ENCODE peak calls at places on chromosomes 5 and 9, in five cellular contexts. P is neuronal stem cell, N is mesenchymal stem cell, D is H1, I is trophoblast cell. X is an unnamed sample.

GRCh38 chr5:14407746-14408175 is 173.8 kb upstream of the OTULINL start:
- DNase-seq in P (no peak), N (peak), D (no peak), I (no peak), X (no peak)

GRCh38 chr5:39700523-39700922 is 275.7 kb upstream of the DAB2 start:
- DNase-seq in P (no peak), N (no peak), D (no peak), I (no peak), X (no peak)

GRCh38 chr9:81559741-81560140 is 129.6 kb downstream of the TLE1 start:
- DNase-seq in P (no peak), N (peak), D (no peak), I (peak), X (no peak)

GRCh38 chr9:34381323-34381722 is 4.6 kb upstream of the MYORG start:
- DNase-seq in P (peak), N (no peak), D (peak), I (no peak), X (peak)

GRCh38 chr9:5718296-5719032 is 89.6 kb downstream of the RIC1 start:
- DNase-seq in P (no peak), N (no peak), D (no peak), I (no peak), X (no peak)

GRCh38 chr9:94016744-94017143 is 61.6 kb upstream of the BARX1 start:
- DNase-seq in P (no peak), N (no peak), D (no peak), I (no peak), X (no peak)

GRCh38 chr9:79053613-79054012 is 518.2 kb upstream of the TLE4 start:
- DNase-seq in P (no peak), N (peak), D (no peak), I (no peak), X (no peak)

GRCh38 chr9:131873361-131873760 is 133.5 kb upstream of the RAPGEF1 start:
- DNase-seq in P (no peak), N (no peak), D (no peak), I (no peak), X (no peak)

GRCh38 chr5:122454522-122454921 is 142.5 kb downstream of the SNCAIP start:
- DNase-seq in P (no peak), N (no peak), D (no peak), I (no peak), X (no peak)

GRCh38 chr5:84286662-84287061 is 98.0 kb downstream of the EDIL3 start:
- DNase-seq in P (no peak), N (no peak), D (no peak), I (no peak), X (no peak)

GRCh38 chr5:78537821-78538220 is 110.8 kb downstream of the LHFPL2 start:
- DNase-seq in P (no peak), N (peak), D (no peak), I (peak), X (no peak)

GRCh38 chr5:58751222-58751621 is 168.3 kb downstream of the RAB3C start:
- DNase-seq in P (no peak), N (peak), D (no peak), I (peak), X (no peak)

GRCh38 chr5:137738947-137739346 is 3.1 kb upstream of the KLHL3 start:
- DNase-seq in P (no peak), N (peak), D (no peak), I (no peak), X (no peak)

GRCh38 chr9:35798658-35799366 is 7.4 kb downstream of the NPR2 start:
- DNase-seq in P (no peak), N (peak), D (no peak), I (peak), X (no peak)

GRCh38 chr5:73093943-73094342 is 26.4 kb upstream of the TMEM171 start:
- DNase-seq in P (no peak), N (peak), D (no peak), I (peak), X (no peak)

GRCh38 chr9:130451004-130451390 is 6.2 kb downstream of the ASS1 start:
- DNase-seq in P (no peak), N (no peak), D (no peak), I (no peak), X (no peak)

GRCh38 chr9:35000535-35001284 is 11.2 kb downstream of the DNAJB5 start:
- DNase-seq in P (no peak), N (peak), D (no peak), I (peak), X (peak)

GRCh38 chr9:110148868-110149267 is 59.1 kb downstream of the C9orf152 start:
- DNase-seq in P (no peak), N (peak), D (no peak), I (no peak), X (no peak)

GRCh38 chr5:94508421-94509148 is 109.8 kb downstream of the KIAA0825 start:
- DNase-seq in P (no peak), N (peak), D (no peak), I (no peak), X (no peak)

GRCh38 chr5:40716000-40716399 is 36.3 kb downstream of the PTGER4 start:
- DNase-seq in P (no peak), N (no peak), D (no peak), I (no peak), X (no peak)

DNA sequence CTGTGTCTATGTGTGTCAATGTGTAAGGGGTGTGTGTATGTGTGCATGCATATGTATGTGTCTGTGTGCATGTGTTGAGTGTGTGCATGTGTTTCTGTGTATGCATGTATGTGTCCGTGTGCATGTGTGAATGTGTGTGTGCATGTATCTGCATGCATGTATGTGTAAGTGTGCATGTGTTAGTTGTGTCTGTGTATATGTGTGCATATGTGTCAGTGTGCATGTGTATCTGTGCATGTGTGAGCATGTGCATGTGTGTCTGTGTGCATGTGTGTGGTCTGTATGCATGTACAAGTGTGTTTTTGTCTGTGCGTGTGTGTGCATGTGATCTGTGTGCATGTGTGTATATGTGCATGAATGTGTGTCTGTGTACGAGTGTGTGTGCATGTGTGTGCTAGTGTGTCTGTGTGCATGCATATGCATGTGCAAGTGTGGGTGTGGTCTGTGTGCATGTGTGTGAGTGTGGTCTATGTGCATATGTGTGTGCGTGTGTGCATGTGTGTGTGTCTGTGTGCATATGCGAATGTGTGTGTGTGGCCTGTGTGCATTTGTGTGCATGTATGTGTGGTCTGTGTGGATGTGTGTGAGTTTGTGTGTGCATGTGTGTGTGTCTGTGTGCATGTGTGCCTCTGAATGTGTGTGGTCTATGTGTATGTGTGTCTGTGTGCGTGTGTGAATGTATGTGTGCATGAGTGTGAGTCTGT is 9.6 kb downstream of the FAM163B start:
- DNase-seq in P (no peak), N (no peak), D (no peak), I (no peak), X (no peak)
- H2BK12ac ChIP-seq in P (peak), N (no peak), D (no peak), I (no peak), X (no peak)

GRCh38 chr9:112507281-112507680 is 20.7 kb downstream of the KIAA1958 start:
- DNase-seq in P (no peak), N (no peak), D (no peak), I (no peak), X (no peak)
- H3K9ac ChIP-seq in P (no peak), N (no peak), D (no peak), I (no peak), X (no peak)

GRCh38 chr9:105295986-105296385 is 51.5 kb downstream of the SLC44A1 start:
- DNase-seq in P (no peak), N (peak), D (no peak), I (no peak), X (no peak)

GRCh38 chr9:105295151-105295550 is 50.7 kb downstream of the SLC44A1 start:
- DNase-seq in P (no peak), N (no peak), D (no peak), I (no peak), X (no peak)

GRCh38 chr9:105297442-105298097 is 53.1 kb downstream of the SLC44A1 start:
- DNase-seq in P (no peak), N (peak), D (no peak), I (peak), X (no peak)

GRCh38 chr9:105296445-105296844 is 52.0 kb downstream of the SLC44A1 start:
- DNase-seq in P (no peak), N (no peak), D (no peak), I (no peak), X (no peak)

GRCh38 chr9:105296889-105297288 is 52.4 kb downstream of the SLC44A1 start:
- DNase-seq in P (peak), N (peak), D (no peak), I (peak), X (no peak)
- H2AFZ ChIP-seq in P (no peak), N (no peak), D (no peak), I (no peak), X (no peak)

DNA sequence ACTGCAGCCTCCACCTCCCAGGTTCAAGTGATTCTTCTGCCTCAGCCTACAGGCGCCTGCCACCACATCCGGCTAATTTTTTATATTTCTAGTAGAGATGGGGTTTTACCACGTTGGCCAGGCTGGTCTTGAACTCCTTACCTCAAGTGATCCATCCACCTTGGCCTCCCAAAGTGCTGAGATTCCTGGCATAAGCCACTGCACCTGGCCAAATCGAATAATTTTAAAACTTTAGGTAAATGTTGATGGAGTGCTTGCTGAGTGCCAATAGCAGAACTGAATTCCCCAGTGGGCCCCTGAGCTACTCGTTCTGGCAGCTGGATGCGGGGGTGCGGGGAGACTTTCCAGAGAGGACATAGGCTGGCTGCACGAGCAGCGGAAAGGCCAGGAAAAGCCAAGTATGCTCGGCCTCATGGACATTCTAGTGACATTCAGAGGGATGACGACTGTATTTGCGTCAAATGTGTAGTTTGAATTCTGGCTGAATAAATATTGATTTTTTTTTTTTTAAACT is 16.8 kb downstream of the TRAF2 start:
- DNase-seq in P (no peak), N (no peak), D (no peak), I (no peak), X (no peak)
- H2BK12ac ChIP-seq in P (no peak), N (no peak), D (no peak), I (no peak), X (no peak)

GRCh38 chr9:129028192-129028966 is at the start of gene SH3GLB2:
- DNase-seq in P (peak), N (peak), D (peak), I (peak), X (peak)
- H3K9ac ChIP-seq in P (peak), N (peak), D (peak), I (peak), X (peak)

GRCh38 chr9:90988318-90988717 is 186.7 kb downstream of the SYK start:
- DNase-seq in P (no peak), N (peak), D (no peak), I (no peak), X (no peak)

GRCh38 chr9:90981726-90982125 is 180.1 kb downstream of the SYK start:
- DNase-seq in P (no peak), N (no peak), D (no peak), I (no peak), X (no peak)

GRCh38 chr9:90983394-90983793 is 181.8 kb downstream of the SYK start:
- DNase-seq in P (no peak), N (no peak), D (no peak), I (no peak), X (no peak)

GRCh38 chr9:90987566-90987965 is 185.9 kb downstream of the SYK start:
- DNase-seq in P (no peak), N (no peak), D (no peak), I (no peak), X (no peak)

DNA sequence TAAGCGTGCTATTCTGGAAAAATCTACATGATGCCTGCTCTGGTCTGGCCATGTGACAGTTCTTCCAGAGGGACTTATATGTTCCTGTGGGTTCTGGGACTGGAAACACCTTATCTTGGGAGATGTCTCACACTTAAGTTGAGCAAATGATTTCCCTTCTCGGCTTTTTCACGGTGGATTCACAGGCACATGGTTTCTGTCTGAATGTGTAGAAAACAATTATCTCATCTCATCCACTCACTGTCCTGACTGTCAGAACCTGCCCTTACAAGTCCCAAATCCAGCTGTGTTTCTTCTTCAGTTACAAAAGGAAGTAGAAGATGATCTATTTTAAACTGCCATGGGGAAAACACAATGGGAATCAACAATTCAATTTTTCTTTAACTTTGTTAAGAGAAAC is 184.0 kb downstream of the SYK start:
- DNase-seq in P (no peak), N (no peak), D (no peak), I (no peak), X (no peak)
- H2AFZ ChIP-seq in P (no peak), N (no peak), D (no peak), I (no peak), X (no peak)

X was measured in H9.